ENCODE peak calls at places on chromosomes 12 and 14, in seven cellular contexts. V is cerebellum; I is NCI-H1092 treated with DMSO at 0.1 percent for 48 hours; E is HT1080; G is DMS153; J is K562; F is stimulated activated CD4-positive, alpha-beta T cell treated with anti-CD3 and anti-CD28 coated beads, Interleukin-4, amount 100 ng/mL, for 1 hour. R is an unnamed sample.

GRCh38 chr12:89884365-89884915 is 175.8 kb upstream of the ATP2B1 start:
- DNase-seq in F (no peak), I (peak; percentile 62), E (no peak), J (no peak), V (no peak), G (no peak), R (no peak)

GRCh38 chr12:116174904-116175303 is 102.6 kb downstream of the MED13L start:
- DNase-seq in V (no peak), J (no peak), F (no peak), G (no peak), E (no peak), I (no peak), R (no peak)

GRCh38 chr12:4164591-4165558 is 108.7 kb upstream of the CCND2 start:
- DNase-seq in V (no peak), J (no peak), F (peak; percentile 66), I (no peak), G (no peak), E (peak; percentile 30), R (no peak)

GRCh38 chr14:44960146-44960545 is 1.6 kb downstream of the KLHL28 start:
- DNase-seq in E (peak; percentile 1), F (no peak), V (no peak), J (no peak), I (no peak), G (no peak), R (no peak)

GRCh38 chr14:96121660-96122395 is 82.7 kb downstream of the C14orf132 start:
- DNase-seq in I (no peak), J (no peak), E (peak; percentile 50), G (no peak), V (no peak), F (no peak), R (no peak)

GRCh38 chr14:68576496-68577244 is 216.2 kb downstream of the ZFP36L1 start:
- DNase-seq in G (no peak), J (peak; percentile 11), E (peak; percentile 66), V (no peak), I (no peak), F (no peak), R (no peak)

GRCh38 chr14:69727860-69728259 is 39.1 kb upstream of the SRSF5 start:
- DNase-seq in J (no peak), E (no peak), V (no peak), G (no peak), I (no peak), F (no peak), R (no peak)

GRCh38 chr14:99576304-99576703 is 27.7 kb downstream of the CCDC85C start:
- DNase-seq in J (no peak), E (no peak), F (no peak), V (no peak), G (no peak), I (no peak), R (no peak)

GRCh38 chr12:19404232-19404880 is 34.9 kb upstream of the AEBP2 start:
- DNase-seq in V (no peak), E (no peak), J (no peak), G (no peak), I (no peak), F (no peak), R (no peak)

GRCh38 chr14:21694425-21694824 is 20.8 kb upstream of the OR4E1 start:
- DNase-seq in G (no peak), I (no peak), F (no peak), J (no peak), V (no peak), E (no peak), R (no peak)

GRCh38 chr12:123436017-123436964 is at the start of gene RILPL2:
- DNase-seq in G (peak; percentile 28), E (peak; percentile 89), V (peak; percentile 73), F (peak; percentile 93), I (no peak), J (peak; percentile 88), R (peak; percentile 91)

GRCh38 chr12:4780624-4781023 is 60.4 kb downstream of the GALNT8 start:
- DNase-seq in G (no peak), F (no peak), I (no peak), E (no peak), V (peak; percentile 12), J (no peak), R (no peak)

GRCh38 chr12:131092911-131093901 is 139.5 kb downstream of the ADGRD1 start:
- DNase-seq in F (no peak), G (no peak), J (no peak), I (no peak), V (no peak), E (peak; percentile 56), R (no peak)

GRCh38 chr14:65753061-65753460 is 340.5 kb downstream of the FUT8 start:
- DNase-seq in E (no peak), F (no peak), J (no peak), G (no peak), V (no peak), I (no peak), R (no peak)

GRCh38 chr12:119417440-119417839 is 82.9 kb downstream of the CCDC60 start:
- DNase-seq in J (no peak), E (no peak), I (no peak), F (no peak), G (peak; percentile 87), V (no peak), R (no peak)

GRCh38 chr14:98798099-98798498 is 473.9 kb downstream of the BCL11B start:
- DNase-seq in V (no peak), F (no peak), G (peak; percentile 98), I (peak; percentile 32), E (no peak), J (no peak), R (no peak)

GRCh38 chr14:93430319-93430801 is 379 bp upstream of the UNC79 start:
- DNase-seq in F (no peak), J (no peak), E (no peak), V (peak; percentile 86), G (peak; percentile 77), I (peak; percentile 85), R (no peak)

GRCh38 chr12:69239922-69240624 is 704 bp downstream of the CPSF6 start:
- DNase-seq in F (peak; percentile 40), E (peak; percentile 32), I (peak; percentile 38), V (peak; percentile 36), J (peak; percentile 58), G (no peak), R (peak; percentile 46)

GRCh38 chr12:6116481-6117021 is 7.9 kb downstream of the VWF start:
- DNase-seq in J (no peak), G (no peak), F (no peak), E (peak; percentile 56), V (no peak), I (no peak), R (no peak)

GRCh38 chr12:26878661-26879119 is 45.7 kb upstream of the ITPR2 start:
- DNase-seq in E (no peak), F (no peak), V (peak; percentile 10), I (peak; percentile 96), J (no peak), G (peak; percentile 67), R (peak; percentile 54)

GRCh38 chr12:76183459-76184186 is 99.1 kb upstream of the NAP1L1 start:
- DNase-seq in I (no peak), V (no peak), J (peak; percentile 12), F (peak; percentile 23), E (peak; percentile 98), G (no peak), R (peak; percentile 45)

GRCh38 chr14:63174760-63175191 is 29.5 kb upstream of the RHOJ start:
- DNase-seq in I (peak; percentile 81), E (peak; percentile 72), F (no peak), G (peak; percentile 23), J (no peak), V (peak; percentile 62), R (no peak)

GRCh38 chr12:68368332-68368731 is 36.2 kb upstream of the MDM1 start:
- DNase-seq in V (no peak), G (no peak), F (no peak), J (no peak), I (no peak), E (no peak), R (no peak)

GRCh38 chr14:102777711-102778615 is 714 bp downstream of the TRAF3 start:
- DNase-seq in J (peak; percentile 66), E (no peak), F (peak; percentile 29), I (peak; percentile 26), V (peak; percentile 35), G (no peak), R (no peak)

GRCh38 chr12:65962921-65963883 is 138.9 kb downstream of the HMGA2 start:
- DNase-seq in F (no peak), J (peak; percentile 8), G (peak; percentile 9), V (no peak), I (no peak), E (no peak), R (no peak)

GRCh38 chr12:32586390-32586789 is 92.7 kb upstream of the DNM1L start:
- DNase-seq in J (no peak), G (no peak), V (no peak), I (no peak), E (peak; percentile 81), F (no peak), R (no peak)

GRCh38 chr14:20417250-20418186 is 4.2 kb upstream of the TEP1 start:
- DNase-seq in F (no peak), V (no peak), J (no peak), G (peak; percentile 54), E (no peak), I (peak; percentile 75), R (no peak)

GRCh38 chr12:50621435-50622304 is 116.9 kb downstream of the DIP2B start:
- DNase-seq in I (no peak), F (no peak), V (no peak), G (no peak), E (no peak), J (no peak), R (no peak)